ENCODE peak calls at places on chromosomes 4 and X, in seven cellular contexts. N, Q, E, U, A, O and C are unnamed samples.

GRCh38 chrX:103517246-103517645 is 2.0 kb downstream of the RAB40A start:
- DNase-seq in N (peak; percentile 41), Q (peak; percentile 60), E (peak; percentile 63), U (no peak), A (no peak), O (no peak), C (peak; percentile 58)

GRCh38 chr4:190017357-190018200 is 9.5 kb downstream of the FRG2 start:
- DNase-seq in N (no peak), Q (peak; percentile 12), E (no peak), U (no peak), A (no peak), O (no peak), C (peak; percentile 21)

GRCh38 chr4:28014469-28014868 is 1153.8 kb downstream of the STIM2 start:
- DNase-seq in N (no peak), Q (no peak), E (no peak), U (no peak), A (no peak), O (no peak), C (no peak)

GRCh38 chr4:7535094-7535493 is 100.4 kb upstream of the PSAPL1 start:
- DNase-seq in N (no peak), Q (no peak), E (no peak), U (no peak), A (no peak), O (no peak), C (no peak)

GRCh38 chr4:156949373-156949814 is 22.2 kb downstream of the PDGFC start:
- DNase-seq in N (peak; percentile 95), Q (peak; percentile 89), E (peak; percentile 80), U (no peak), A (no peak), O (no peak), C (peak; percentile 81)

GRCh38 chr4:7330811-7331681 is 103.7 kb downstream of the PSAPL1 start:
- DNase-seq in N (no peak), Q (no peak), E (no peak), U (no peak), A (no peak), O (no peak), C (no peak)

GRCh38 chr4:78616046-78616498 is 64.5 kb downstream of the ANXA3 start:
- DNase-seq in N (peak; percentile 88), Q (peak; percentile 24), E (peak; percentile 70), U (no peak), A (no peak), O (no peak), C (peak; percentile 15)

GRCh38 chr4:94852601-94853000 is 94.8 kb downstream of the BMPR1B start:
- DNase-seq in N (no peak), Q (no peak), E (no peak), U (no peak), A (no peak), O (no peak), C (no peak)

GRCh38 chr4:85722806-85723205 is 247.9 kb downstream of the ARHGAP24 start:
- DNase-seq in N (no peak), Q (no peak), E (no peak), U (no peak), A (no peak), O (no peak), C (peak; percentile 80)

GRCh38 chr4:26242451-26242850 is 78.4 kb upstream of the RBPJ start:
- DNase-seq in N (peak; percentile 52), Q (no peak), E (peak; percentile 40), U (no peak), A (no peak), O (no peak), C (peak; percentile 58)

GRCh38 chrX:83845397-83845796 is 15.5 kb upstream of the CYLC1 start:
- DNase-seq in N (peak; percentile 15), Q (peak; percentile 9), E (peak; percentile 22), U (peak; percentile 68), A (peak; percentile 11), O (peak; percentile 0), C (peak; percentile 43)

GRCh38 chr4:100190643-100191600 is 654 bp upstream of the DDIT4L start:
- DNase-seq in N (no peak), Q (peak; percentile 58), E (peak; percentile 37), U (no peak), A (no peak), O (no peak), C (peak; percentile 73)

GRCh38 chrX:65034292-65034640 is 58.0 kb upstream of the ZC4H2 start:
- DNase-seq in N (no peak), Q (no peak), E (no peak), U (no peak), A (no peak), O (no peak), C (peak; percentile 20)

GRCh38 chr4:79920454-79920853 is 152.6 kb downstream of the ANTXR2 start:
- DNase-seq in N (no peak), Q (no peak), E (no peak), U (no peak), A (no peak), O (no peak), C (no peak)

GRCh38 chr4:36026348-36026747 is 218.0 kb downstream of the ARAP2 start:
- DNase-seq in N (no peak), Q (no peak), E (no peak), U (no peak), A (no peak), O (no peak), C (no peak)

GRCh38 chr4:36020351-36020750 is 224.0 kb downstream of the ARAP2 start:
- DNase-seq in N (no peak), Q (no peak), E (no peak), U (no peak), A (no peak), O (no peak), C (no peak)

GRCh38 chr4:36027203-36027602 is 217.1 kb downstream of the ARAP2 start:
- DNase-seq in N (no peak), Q (no peak), E (no peak), U (no peak), A (no peak), O (no peak), C (no peak)

DNA sequence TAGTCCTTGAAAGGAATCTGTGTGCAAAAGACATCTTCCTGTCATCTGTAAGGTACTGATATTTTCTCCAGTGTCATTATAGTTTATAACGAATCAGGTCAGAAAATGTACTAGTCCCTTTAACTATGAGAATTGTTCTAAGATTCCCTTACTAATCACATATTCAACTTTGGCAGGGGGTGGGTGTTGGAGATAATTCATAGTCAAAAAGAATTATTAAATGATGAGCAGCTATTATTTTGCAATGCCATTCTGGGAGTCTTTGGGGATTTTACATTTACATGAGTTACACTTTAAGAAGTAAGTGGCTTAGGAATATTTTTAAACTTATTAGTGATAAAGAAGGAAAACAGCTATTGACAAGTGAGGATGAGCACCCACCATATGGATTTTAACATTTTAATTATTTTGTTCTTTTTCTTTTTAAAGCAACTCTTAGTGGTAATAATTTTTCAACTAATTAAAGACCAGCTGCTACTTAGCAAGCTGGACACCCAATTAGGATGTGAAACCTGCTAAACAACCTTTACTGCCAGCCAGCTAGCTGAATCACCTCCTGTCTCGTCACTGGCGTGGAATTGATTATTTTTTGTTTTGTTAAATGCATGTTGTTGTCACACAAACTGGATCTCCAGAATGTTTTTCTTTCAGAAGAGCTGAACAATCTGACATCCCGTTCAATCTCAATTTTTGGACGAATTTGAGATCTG is 219.3 kb downstream of the ARAP2 start:
- DNase-seq in N (no peak), Q (no peak), E (no peak), U (no peak), A (no peak), O (peak; percentile 28), C (no peak)
- H3K4me3 ChIP-seq in N (no peak overlapping the region), Q (no peak overlapping the region), E (no peak overlapping the region), U (no peak overlapping the region), A (no peak overlapping the region), O (no peak overlapping the region), C (no peak overlapping the region)

GRCh38 chr4:39256436-39256835 is 74.1 kb downstream of the WDR19 start:
- DNase-seq in N (peak; percentile 63), Q (no peak), E (no peak), U (no peak), A (no peak), O (no peak), C (peak; percentile 2)
- H3K36me3 ChIP-seq in N (no peaks in the 10 kb centered on the region), Q (no peaks in the 10 kb centered on the region), E (no peaks in the 10 kb centered on the region), U (no peaks in the 10 kb centered on the region), A (no peaks in the 10 kb centered on the region), O (no peaks in the 10 kb centered on the region), C (peaks cover 7% of the 10 kb centered on the region)

DNA sequence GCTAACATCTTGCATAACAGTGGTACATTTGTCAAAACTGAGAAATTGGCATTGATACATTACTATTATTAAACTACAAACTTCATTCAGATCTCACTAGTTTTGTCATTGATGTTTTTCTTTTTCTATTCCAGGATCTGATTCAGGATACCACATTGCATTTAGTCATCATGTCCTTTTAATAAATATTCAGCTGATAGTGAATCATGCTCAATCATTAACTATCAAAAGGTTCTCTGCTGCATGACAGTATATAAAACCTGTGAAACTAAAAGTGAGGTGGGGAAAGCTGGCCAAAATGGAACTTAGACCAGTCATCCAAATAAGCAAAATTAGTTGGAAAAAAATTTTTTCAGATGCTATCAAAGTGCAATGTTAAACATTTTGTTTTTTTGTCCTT is 28.1 kb upstream of the HS6ST2 start:
- DNase-seq in N (no peak), Q (no peak), E (no peak), U (no peak), A (no peak), O (no peak), C (no peak)
- H3K4me2 ChIP-seq in N (no peak overlapping the region), Q (no peak overlapping the region), E (no peak overlapping the region), U (no peak overlapping the region), A (no peak overlapping the region), O (no peak overlapping the region), C (no peak overlapping the region)

GRCh38 chr4:153347117-153347516 is 2.6 kb downstream of the MND1 start:
- DNase-seq in N (no peak), Q (no peak), E (no peak), U (no peak), A (no peak), O (no peak), C (no peak)
- H3K4me3 ChIP-seq in N (no peak overlapping the region), Q (no peak overlapping the region), E (no peak overlapping the region), U (no peak overlapping the region), A (no peak overlapping the region), O (no peak overlapping the region), C (no peak overlapping the region)

DNA sequence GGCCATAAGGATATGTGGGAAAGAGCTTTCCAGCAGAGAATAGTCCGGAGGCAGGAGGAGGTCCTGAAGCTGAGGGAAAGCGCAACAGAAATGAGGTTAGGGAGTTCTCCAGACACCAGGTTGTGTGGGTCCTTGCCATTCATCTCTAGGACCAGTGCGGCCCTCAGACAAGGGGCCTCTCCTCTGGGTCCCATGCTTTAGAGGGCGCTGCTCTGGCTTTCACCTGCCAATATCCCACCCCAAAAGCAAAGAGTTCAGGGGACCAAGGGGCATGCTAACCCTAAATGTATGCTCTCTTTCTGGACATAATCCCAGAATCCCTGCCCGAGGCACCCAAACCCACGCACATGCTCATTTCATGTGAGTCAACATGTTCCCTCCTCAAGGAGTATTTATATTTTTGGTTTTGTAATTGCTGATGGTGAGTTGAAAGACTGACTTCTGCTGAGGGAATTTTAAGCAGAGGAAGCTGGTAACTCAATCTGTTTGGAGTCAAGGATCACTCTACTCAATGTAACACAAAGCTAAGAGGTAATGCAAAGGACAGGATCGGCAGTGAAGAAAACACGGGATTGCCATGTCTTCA is 14.8 kb downstream of the RPL34 start:
- DNase-seq in N (no peak), Q (no peak), E (no peak), U (no peak), A (no peak), O (no peak), C (peak; percentile 76)
- H3K36me3 ChIP-seq in N (peaks cover 42% of the 10 kb centered on the region), Q (peaks cover 9% of the 10 kb centered on the region), E (peaks cover 24% of the 10 kb centered on the region), U (peaks cover 8% of the 10 kb centered on the region), A (peaks cover 59% of the 10 kb centered on the region), O (peaks cover 24% of the 10 kb centered on the region), C (peaks cover 36% of the 10 kb centered on the region)